ENCODE peak calls at places on chromosomes 11 and 22, in eight cellular contexts. One of them, this sample, is unnamed.

GRCh38 chr22:48744967-48745841 is 1082.5 kb downstream of the BRD1 start:
- DNase-seq in brain microvascular endothelial cell: no peak
- DNase-seq in CD4-positive, alpha-beta T cell: no peak
- DNase-seq in vagina: peak
- DNase-seq in astrocyte: no peak
- DNase-seq in progenitor cell of endocrine pancreas: peak
- DNase-seq in foreskin fibroblast: no peak
- DNase-seq in sigmoid colon: no peak
- DNase-seq in this sample: no peak

GRCh38 chr11:13007702-13008435 is 1.2 kb upstream of the RASSF10 start:
- DNase-seq in brain microvascular endothelial cell: no peak
- DNase-seq in CD4-positive, alpha-beta T cell: no peak
- DNase-seq in vagina: no peak
- DNase-seq in astrocyte: no peak
- DNase-seq in progenitor cell of endocrine pancreas: no peak
- DNase-seq in foreskin fibroblast: no peak
- DNase-seq in sigmoid colon: no peak
- DNase-seq in this sample: no peak

GRCh38 chr11:110447897-110448522 is 18.3 kb downstream of the FDX1 start:
- DNase-seq in brain microvascular endothelial cell: no peak
- DNase-seq in CD4-positive, alpha-beta T cell: no peak
- DNase-seq in vagina: no peak
- DNase-seq in astrocyte: no peak
- DNase-seq in progenitor cell of endocrine pancreas: no peak
- DNase-seq in foreskin fibroblast: no peak
- DNase-seq in sigmoid colon: no peak
- DNase-seq in this sample: no peak

GRCh38 chr11:123206671-123207421 is 11.8 kb upstream of the CLMP start:
- DNase-seq in brain microvascular endothelial cell: no peak
- DNase-seq in CD4-positive, alpha-beta T cell: no peak
- DNase-seq in vagina: no peak
- DNase-seq in astrocyte: no peak
- DNase-seq in progenitor cell of endocrine pancreas: no peak
- DNase-seq in foreskin fibroblast: no peak
- DNase-seq in sigmoid colon: peak
- DNase-seq in this sample: no peak

GRCh38 chr11:103529217-103529684 is 420.0 kb downstream of the DYNC2H1 start:
- DNase-seq in brain microvascular endothelial cell: peak
- DNase-seq in CD4-positive, alpha-beta T cell: no peak
- DNase-seq in vagina: no peak
- DNase-seq in astrocyte: peak
- DNase-seq in progenitor cell of endocrine pancreas: no peak
- DNase-seq in foreskin fibroblast: peak
- DNase-seq in sigmoid colon: no peak
- DNase-seq in this sample: peak

GRCh38 chr22:19035474-19036228 is 86.6 kb downstream of the DGCR2 start:
- DNase-seq in brain microvascular endothelial cell: no peak
- DNase-seq in CD4-positive, alpha-beta T cell: no peak
- DNase-seq in vagina: peak
- DNase-seq in astrocyte: no peak
- DNase-seq in progenitor cell of endocrine pancreas: no peak
- DNase-seq in foreskin fibroblast: no peak
- DNase-seq in sigmoid colon: no peak
- DNase-seq in this sample: no peak

GRCh38 chr22:29673361-29673760 is 46.4 kb upstream of the CABP7 start:
- DNase-seq in brain microvascular endothelial cell: no peak
- DNase-seq in CD4-positive, alpha-beta T cell: no peak
- DNase-seq in vagina: no peak
- DNase-seq in astrocyte: no peak
- DNase-seq in progenitor cell of endocrine pancreas: no peak
- DNase-seq in foreskin fibroblast: no peak
- DNase-seq in sigmoid colon: no peak
- DNase-seq in this sample: no peak

GRCh38 chr11:82945682-82946081 is 44.1 kb downstream of the DDIAS start:
- DNase-seq in brain microvascular endothelial cell: no peak
- DNase-seq in CD4-positive, alpha-beta T cell: no peak
- DNase-seq in vagina: no peak
- DNase-seq in astrocyte: no peak
- DNase-seq in progenitor cell of endocrine pancreas: no peak
- DNase-seq in foreskin fibroblast: no peak
- DNase-seq in sigmoid colon: no peak
- DNase-seq in this sample: no peak

GRCh38 chr11:416051-416756 is 1.4 kb upstream of the SIGIRR start:
- DNase-seq in brain microvascular endothelial cell: no peak
- DNase-seq in CD4-positive, alpha-beta T cell: no peak
- DNase-seq in vagina: no peak
- DNase-seq in astrocyte: no peak
- DNase-seq in progenitor cell of endocrine pancreas: no peak
- DNase-seq in foreskin fibroblast: no peak
- DNase-seq in sigmoid colon: no peak
- DNase-seq in this sample: no peak

GRCh38 chr11:117823941-117824420 is 563 bp downstream of the FXYD2 start:
- DNase-seq in brain microvascular endothelial cell: no peak
- DNase-seq in CD4-positive, alpha-beta T cell: no peak
- DNase-seq in vagina: no peak
- DNase-seq in astrocyte: peak
- DNase-seq in progenitor cell of endocrine pancreas: no peak
- DNase-seq in foreskin fibroblast: peak
- DNase-seq in sigmoid colon: peak
- DNase-seq in this sample: no peak

GRCh38 chr22:33271390-33272161 is 213.4 kb upstream of the SYN3 start:
- DNase-seq in brain microvascular endothelial cell: peak
- DNase-seq in CD4-positive, alpha-beta T cell: no peak
- DNase-seq in vagina: no peak
- DNase-seq in astrocyte: peak
- DNase-seq in progenitor cell of endocrine pancreas: no peak
- DNase-seq in foreskin fibroblast: no peak
- DNase-seq in sigmoid colon: no peak
- DNase-seq in this sample: no peak

GRCh38 chr22:17213976-17214375 is 5.3 kb downstream of the ADA2 start:
- DNase-seq in brain microvascular endothelial cell: peak
- DNase-seq in CD4-positive, alpha-beta T cell: peak
- DNase-seq in vagina: no peak
- DNase-seq in astrocyte: no peak
- DNase-seq in progenitor cell of endocrine pancreas: no peak
- DNase-seq in foreskin fibroblast: no peak
- DNase-seq in sigmoid colon: peak
- DNase-seq in this sample: no peak

GRCh38 chr22:33327348-33327860 is 269.2 kb upstream of the SYN3 start:
- DNase-seq in brain microvascular endothelial cell: no peak
- DNase-seq in CD4-positive, alpha-beta T cell: no peak
- DNase-seq in vagina: no peak
- DNase-seq in astrocyte: no peak
- DNase-seq in progenitor cell of endocrine pancreas: no peak
- DNase-seq in foreskin fibroblast: no peak
- DNase-seq in sigmoid colon: no peak
- DNase-seq in this sample: no peak

GRCh38 chr11:1705121-1706052 is 8.4 kb downstream of the KRTAP5-6 start:
- DNase-seq in brain microvascular endothelial cell: no peak
- DNase-seq in CD4-positive, alpha-beta T cell: no peak
- DNase-seq in vagina: no peak
- DNase-seq in astrocyte: peak
- DNase-seq in progenitor cell of endocrine pancreas: no peak
- DNase-seq in foreskin fibroblast: no peak
- DNase-seq in sigmoid colon: no peak
- DNase-seq in this sample: no peak

GRCh38 chr11:133978816-133979215 is 22.0 kb upstream of the IGSF9B start:
- DNase-seq in brain microvascular endothelial cell: no peak
- DNase-seq in CD4-positive, alpha-beta T cell: no peak
- DNase-seq in vagina: no peak
- DNase-seq in astrocyte: no peak
- DNase-seq in progenitor cell of endocrine pancreas: no peak
- DNase-seq in foreskin fibroblast: no peak
- DNase-seq in sigmoid colon: no peak
- DNase-seq in this sample: no peak

GRCh38 chr11:47329431-47329993 is 23.0 kb downstream of the MYBPC3 start:
- DNase-seq in brain microvascular endothelial cell: no peak
- DNase-seq in CD4-positive, alpha-beta T cell: no peak
- DNase-seq in vagina: peak
- DNase-seq in astrocyte: no peak
- DNase-seq in progenitor cell of endocrine pancreas: no peak
- DNase-seq in foreskin fibroblast: peak
- DNase-seq in sigmoid colon: no peak
- DNase-seq in this sample: no peak

GRCh38 chr11:121767433-121767832 is 314.7 kb upstream of the SORL1-AS1 start:
- DNase-seq in brain microvascular endothelial cell: no peak
- DNase-seq in CD4-positive, alpha-beta T cell: no peak
- DNase-seq in vagina: no peak
- DNase-seq in astrocyte: no peak
- DNase-seq in progenitor cell of endocrine pancreas: no peak
- DNase-seq in foreskin fibroblast: peak
- DNase-seq in sigmoid colon: no peak
- DNase-seq in this sample: no peak

GRCh38 chr22:42321908-42322561 is 51.6 kb upstream of the TCF20 start:
- DNase-seq in brain microvascular endothelial cell: no peak
- DNase-seq in CD4-positive, alpha-beta T cell: no peak
- DNase-seq in vagina: no peak
- DNase-seq in astrocyte: no peak
- DNase-seq in progenitor cell of endocrine pancreas: no peak
- DNase-seq in foreskin fibroblast: no peak
- DNase-seq in sigmoid colon: no peak
- DNase-seq in this sample: no peak

GRCh38 chr22:23289851-23290724 is 109.8 kb downstream of the BCR start:
- DNase-seq in brain microvascular endothelial cell: peak
- DNase-seq in CD4-positive, alpha-beta T cell: peak
- DNase-seq in vagina: no peak
- DNase-seq in astrocyte: peak
- DNase-seq in progenitor cell of endocrine pancreas: peak
- DNase-seq in foreskin fibroblast: peak
- DNase-seq in sigmoid colon: peak
- DNase-seq in this sample: no peak

GRCh38 chr11:46315033-46315738 is 32.1 kb upstream of the DGKZ start:
- DNase-seq in brain microvascular endothelial cell: peak
- DNase-seq in CD4-positive, alpha-beta T cell: peak
- DNase-seq in vagina: no peak
- DNase-seq in astrocyte: peak
- DNase-seq in progenitor cell of endocrine pancreas: peak
- DNase-seq in foreskin fibroblast: peak
- DNase-seq in sigmoid colon: peak
- DNase-seq in this sample: no peak

GRCh38 chr11:130042093-130042591 is 27.6 kb upstream of the APLP2 start:
- DNase-seq in brain microvascular endothelial cell: peak
- DNase-seq in CD4-positive, alpha-beta T cell: no peak
- DNase-seq in vagina: no peak
- DNase-seq in astrocyte: peak
- DNase-seq in progenitor cell of endocrine pancreas: no peak
- DNase-seq in foreskin fibroblast: peak
- DNase-seq in sigmoid colon: no peak
- DNase-seq in this sample: peak

DNA sequence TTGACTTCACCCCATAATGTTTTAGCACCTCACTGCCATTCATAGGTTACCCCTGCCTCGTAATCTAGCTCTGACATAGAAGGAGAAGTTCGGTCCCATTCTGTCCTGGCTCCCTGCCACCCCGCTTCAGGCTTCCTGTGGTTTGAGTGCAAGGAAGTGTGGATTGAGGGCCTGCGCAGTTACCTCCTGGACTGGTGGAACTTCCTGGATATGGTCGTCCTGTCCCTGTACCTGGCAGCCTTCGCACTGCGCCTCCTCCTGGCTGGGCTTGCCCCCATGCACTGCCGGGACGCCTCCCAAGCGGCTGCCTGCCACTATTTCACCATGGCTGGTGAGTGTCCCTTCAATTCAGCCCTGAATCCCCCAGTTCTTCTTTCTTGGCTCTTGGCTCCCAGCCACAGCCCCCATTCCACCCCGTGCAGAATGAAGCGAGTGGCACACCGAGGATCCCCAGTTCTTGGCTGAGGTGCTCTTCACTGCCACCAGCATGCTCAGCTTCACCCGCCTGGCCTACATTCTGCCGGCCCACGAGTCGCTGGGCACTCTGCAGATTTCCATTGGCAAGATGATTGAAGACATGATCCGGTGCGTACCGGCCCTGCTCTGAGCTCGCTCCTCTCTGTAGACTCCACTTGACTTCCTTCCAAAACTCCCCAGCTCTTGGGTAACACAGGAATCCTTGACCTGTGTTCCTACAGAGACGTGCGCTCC is 15.4 kb downstream of the ART5 start:
- DNase-seq in brain microvascular endothelial cell: no peak
- DNase-seq in CD4-positive, alpha-beta T cell: no peak
- DNase-seq in vagina: no peak
- DNase-seq in astrocyte: no peak
- DNase-seq in progenitor cell of endocrine pancreas: no peak
- DNase-seq in foreskin fibroblast: no peak
- DNase-seq in sigmoid colon: peak
- DNase-seq in this sample: no peak
- TF ChIP-seq CTCF in brain microvascular endothelial cell: no peak
- TF ChIP-seq CTCF in CD4-positive, alpha-beta T cell: no peak
- TF ChIP-seq CTCF in vagina: no peak
- TF ChIP-seq CTCF in astrocyte: no peak
- TF ChIP-seq CTCF in progenitor cell of endocrine pancreas: no peak
- TF ChIP-seq CTCF in foreskin fibroblast: no peak
- TF ChIP-seq CTCF in sigmoid colon: no peak
- TF ChIP-seq CTCF in this sample: no peak

GRCh38 chr11:94325681-94326080 is 21.3 kb downstream of the IZUMO1R start:
- DNase-seq in brain microvascular endothelial cell: peak
- DNase-seq in CD4-positive, alpha-beta T cell: no peak
- DNase-seq in vagina: no peak
- DNase-seq in astrocyte: no peak
- DNase-seq in progenitor cell of endocrine pancreas: peak
- DNase-seq in foreskin fibroblast: peak
- DNase-seq in sigmoid colon: no peak
- DNase-seq in this sample: no peak
- TF ChIP-seq CTCF in brain microvascular endothelial cell: peak
- TF ChIP-seq CTCF in CD4-positive, alpha-beta T cell: peak
- TF ChIP-seq CTCF in vagina: no peak
- TF ChIP-seq CTCF in astrocyte: no peak
- TF ChIP-seq CTCF in progenitor cell of endocrine pancreas: peak
- TF ChIP-seq CTCF in foreskin fibroblast: peak
- TF ChIP-seq CTCF in sigmoid colon: no peak
- TF ChIP-seq CTCF in this sample: peak

GRCh38 chr22:46533434-46533833 is 4.0 kb downstream of the CELSR1 start:
- DNase-seq in brain microvascular endothelial cell: no peak
- DNase-seq in CD4-positive, alpha-beta T cell: no peak
- DNase-seq in vagina: no peak
- DNase-seq in astrocyte: no peak
- DNase-seq in progenitor cell of endocrine pancreas: no peak
- DNase-seq in foreskin fibroblast: no peak
- DNase-seq in sigmoid colon: no peak
- DNase-seq in this sample: no peak
- TF ChIP-seq CTCF in brain microvascular endothelial cell: no peak
- TF ChIP-seq CTCF in CD4-positive, alpha-beta T cell: no peak
- TF ChIP-seq CTCF in vagina: no peak
- TF ChIP-seq CTCF in astrocyte: no peak
- TF ChIP-seq CTCF in progenitor cell of endocrine pancreas: no peak
- TF ChIP-seq CTCF in foreskin fibroblast: no peak
- TF ChIP-seq CTCF in sigmoid colon: no peak
- TF ChIP-seq CTCF in this sample: no peak

DNA sequence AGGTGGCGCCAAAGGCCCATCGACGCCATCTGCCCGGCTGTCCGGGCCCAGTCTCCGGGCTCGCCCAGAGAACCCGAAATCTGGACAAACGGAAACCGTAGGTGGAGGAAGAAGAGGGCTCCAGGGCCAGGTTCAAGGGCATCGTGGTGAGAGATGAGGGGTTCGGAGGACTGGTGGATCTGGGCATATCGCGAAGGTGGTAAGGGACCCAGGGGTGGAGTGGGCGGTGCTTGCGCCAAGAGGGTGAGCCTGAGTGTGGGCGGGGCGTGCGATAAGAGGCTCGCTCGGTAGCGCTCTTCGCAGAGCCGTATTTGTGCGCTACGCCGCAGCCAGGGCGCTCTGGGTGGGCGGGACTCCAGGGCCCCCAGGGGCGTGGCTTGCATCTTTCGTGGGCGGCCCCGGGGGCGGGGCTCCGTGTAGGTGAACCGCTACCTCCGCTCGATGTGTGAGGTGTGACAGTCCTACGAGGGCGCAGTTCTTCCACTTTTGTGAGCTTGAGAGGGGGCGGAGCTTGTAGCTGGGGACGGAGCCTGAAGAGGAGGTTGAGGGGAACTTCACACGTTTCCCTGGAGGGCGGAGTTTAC is 4.8 kb downstream of the CD248 start:
- DNase-seq in brain microvascular endothelial cell: peak
- DNase-seq in CD4-positive, alpha-beta T cell: peak
- DNase-seq in vagina: no peak
- DNase-seq in astrocyte: peak
- DNase-seq in progenitor cell of endocrine pancreas: peak
- DNase-seq in foreskin fibroblast: peak
- DNase-seq in sigmoid colon: peak
- DNase-seq in this sample: no peak
- TF ChIP-seq CTCF in brain microvascular endothelial cell: peak
- TF ChIP-seq CTCF in CD4-positive, alpha-beta T cell: peak
- TF ChIP-seq CTCF in vagina: peak
- TF ChIP-seq CTCF in astrocyte: no peak
- TF ChIP-seq CTCF in progenitor cell of endocrine pancreas: peak
- TF ChIP-seq CTCF in foreskin fibroblast: peak
- TF ChIP-seq CTCF in sigmoid colon: peak
- TF ChIP-seq CTCF in this sample: peak